ENCODE peak calls at places on chromosomes 5 and 9, in nine cellular contexts. U is cardiac fibroblast, N is AG10803, H is right atrium auricular region, I is MM.1S, R is LNCaP clone FGC, W is IMR-90, C is fibroblast of lung, P is AG09309. M is an unnamed sample.
A peak's percentile ranks its signal among the peaks of the same experiment; 100 is the strongest.

GRCh38 chr5:173294673-173295320 is 33.4 kb downstream of the STC2 start:
- DNase-seq in U (no peak), N (no peak), H (no peak), I (no peak), R (no peak), W (no peak), C (no peak), P (no peak), M (no peak)

GRCh38 chr9:78821126-78821822 is 524.3 kb downstream of the PSAT1 start:
- DNase-seq in U (peak; percentile 55), N (peak; percentile 30), H (no peak), I (peak; percentile 57), R (peak; percentile 22), W (peak; percentile 42), C (peak; percentile 44), P (no peak), M (peak; percentile 27)

GRCh38 chr9:104810421-104811339 is 46.8 kb downstream of the NIPSNAP3B start:
- DNase-seq in U (peak; percentile 61), N (peak; percentile 53), H (no peak), I (no peak), R (peak; percentile 87), W (peak; percentile 59), C (peak; percentile 28), P (no peak), M (peak; percentile 22)

GRCh38 chr5:173321886-173322285 is 6.3 kb downstream of the STC2 start:
- DNase-seq in U (peak; percentile 73), N (peak; percentile 86), H (no peak), I (no peak), R (no peak), W (peak; percentile 40), C (peak; percentile 63), P (no peak), M (peak; percentile 63)

GRCh38 chr5:134939500-134939899 is 28.2 kb upstream of the CATSPER3 start:
- DNase-seq in U (no peak), N (no peak), H (no peak), I (peak; percentile 67), R (no peak), W (no peak), C (no peak), P (no peak), M (no peak)

GRCh38 chr5:178244566-178244965 is 12.0 kb upstream of the PHYKPL start:
- DNase-seq in U (peak; percentile 29), N (peak; percentile 26), H (no peak), I (no peak), R (no peak), W (peak; percentile 66), C (peak; percentile 44), P (peak; percentile 31), M (no peak)

GRCh38 chr5:72271696-72272095 is 48.3 kb downstream of the MRPS27 start:
- DNase-seq in U (no peak), N (no peak), H (no peak), I (no peak), R (no peak), W (no peak), C (no peak), P (no peak), M (no peak)

GRCh38 chr5:138334867-138335447 is 3.1 kb upstream of the FAM53C start:
- DNase-seq in U (no peak), N (no peak), H (no peak), I (no peak), R (no peak), W (peak; percentile 23), C (no peak), P (no peak), M (no peak)

GRCh38 chr5:126488362-126489065 is 65.3 kb downstream of the GRAMD2B start:
- DNase-seq in U (no peak), N (no peak), H (no peak), I (no peak), R (no peak), W (no peak), C (no peak), P (no peak), M (no peak)

GRCh38 chr9:22237497-22238363 is 208.9 kb upstream of the DMRTA1 start:
- DNase-seq in U (peak; percentile 88), N (peak; percentile 73), H (no peak), I (peak; percentile 13), R (no peak), W (peak; percentile 91), C (peak; percentile 79), P (no peak), M (peak; percentile 87)

GRCh38 chr5:123429993-123430392 is 6.8 kb upstream of the CEP120 start:
- DNase-seq in U (peak; percentile 97), N (peak; percentile 92), H (no peak), I (no peak), R (no peak), W (peak; percentile 94), C (peak; percentile 96), P (peak; percentile 88), M (peak; percentile 96)

GRCh38 chr9:97555164-97555563 is 53.7 kb downstream of the TMOD1 start:
- DNase-seq in U (peak; percentile 46), N (no peak), H (peak; percentile 94), I (no peak), R (no peak), W (peak; percentile 13), C (peak; percentile 42), P (no peak), M (peak; percentile 83)

GRCh38 chr5:103511554-103511885 is 51.1 kb downstream of the NUDT12 start:
- DNase-seq in U (peak; percentile 86), N (peak; percentile 40), H (no peak), I (no peak), R (no peak), W (no peak), C (no peak), P (no peak), M (no peak)

GRCh38 chr9:20835364-20836286 is 151.6 kb downstream of the FOCAD start:
- DNase-seq in U (peak; percentile 31), N (peak; percentile 24), H (no peak), I (no peak), R (no peak), W (peak; percentile 59), C (peak; percentile 45), P (no peak), M (no peak)

DNA sequence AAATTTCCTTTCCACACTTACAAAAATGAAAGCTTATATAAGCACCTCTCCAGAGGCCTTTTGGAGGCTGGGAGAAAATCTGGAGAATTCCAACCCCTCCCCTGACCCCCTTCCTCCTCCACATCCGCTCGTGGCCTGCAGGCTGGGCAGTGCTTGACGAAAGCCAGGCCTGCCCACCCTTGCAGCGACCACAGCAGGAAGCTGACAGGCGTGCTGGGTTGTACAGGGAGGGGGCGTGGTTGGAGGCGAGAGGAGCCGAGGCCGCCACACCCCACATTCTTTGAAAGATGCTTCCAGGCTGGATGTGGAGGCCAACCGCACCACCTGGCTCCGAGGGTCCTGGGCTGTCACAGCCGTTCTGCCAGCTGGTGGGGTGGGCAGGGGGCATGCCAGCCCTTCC is 47.8 kb upstream of the IER5L start:
- DNase-seq in U (peak; percentile 86), N (peak; percentile 84), H (peak; percentile 73), I (no peak), R (no peak), W (peak; percentile 73), C (peak; percentile 56), P (peak; percentile 66), M (peak; percentile 97)
- H3K4me3 ChIP-seq in U (no peak overlapping the region), N (no peak overlapping the region), H (no peak overlapping the region), I (no peak overlapping the region), R (no peak overlapping the region), W (no peak overlapping the region), C (no peak overlapping the region), P (no peak overlapping the region), M (no peak overlapping the region)

GRCh38 chr5:160675988-160676387 is 176.0 kb downstream of the ATP10B start:
- DNase-seq in U (no peak), N (no peak), H (no peak), I (no peak), R (no peak), W (no peak), C (no peak), P (no peak), M (no peak)
- TF ChIP-seq CTCF in U (no peak), N (no peak), H (no peak), I (peak; percentile 24), R (peak; percentile 27), W (no peak), C (no peak), P (no peak), M (no peak)

DNA sequence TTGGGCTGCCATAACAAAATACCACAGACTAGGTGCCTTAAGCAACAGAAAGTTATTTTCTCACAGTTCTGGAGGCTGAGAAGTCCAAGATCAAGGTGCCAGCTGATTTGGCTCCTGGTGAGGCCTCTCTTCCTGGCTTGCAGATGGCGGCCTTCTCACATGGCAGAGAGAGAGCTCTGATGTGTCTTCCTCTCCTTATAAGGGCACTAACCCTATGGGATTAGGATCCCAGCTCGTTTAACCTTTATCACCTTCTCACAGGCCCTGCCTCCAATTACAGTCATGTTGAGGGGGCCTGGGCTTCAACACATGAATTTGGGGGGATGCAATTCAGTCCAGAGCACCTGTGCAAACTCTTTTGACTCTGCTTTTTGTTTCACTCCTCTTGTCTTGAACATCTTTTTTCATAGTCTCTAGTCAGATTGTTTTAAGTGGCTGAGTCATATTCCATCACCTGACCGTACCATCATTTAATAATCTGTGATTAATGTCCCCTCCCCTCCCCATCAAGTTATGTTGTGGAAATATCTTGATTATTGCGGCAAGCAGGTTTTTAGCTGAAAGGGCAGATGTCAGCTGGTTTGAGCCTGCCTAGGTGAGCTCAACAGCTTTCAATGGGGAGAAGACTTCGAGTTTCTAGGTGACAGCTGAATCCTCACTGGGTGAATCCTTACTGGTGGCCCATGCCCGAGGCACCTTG is 61.8 kb downstream of the NDFIP1 start:
- DNase-seq in U (no peak), N (peak; percentile 11), H (no peak), I (no peak), R (no peak), W (no peak), C (no peak), P (no peak), M (no peak)
- H3K4me3 ChIP-seq in U (no peak overlapping the region), N (no peak overlapping the region), H (no peak overlapping the region), I (no peak overlapping the region), R (no peak overlapping the region), W (no peak overlapping the region), C (no peak overlapping the region), P (no peak overlapping the region), M (no peak overlapping the region)

GRCh38 chr5:28017178-28017577 is 978.8 kb upstream of the CDH9 start:
- DNase-seq in U (no peak), N (no peak), H (no peak), I (no peak), R (no peak), W (no peak), C (no peak), P (no peak), M (no peak)

GRCh38 chr5:28009526-28010025 is 971.2 kb upstream of the CDH9 start:
- DNase-seq in U (no peak), N (no peak), H (no peak), I (no peak), R (no peak), W (no peak), C (no peak), P (no peak), M (no peak)

GRCh38 chr5:28012538-28012937 is 974.2 kb upstream of the CDH9 start:
- DNase-seq in U (peak; percentile 2), N (no peak), H (no peak), I (peak; percentile 40), R (no peak), W (no peak), C (no peak), P (no peak), M (no peak)

DNA sequence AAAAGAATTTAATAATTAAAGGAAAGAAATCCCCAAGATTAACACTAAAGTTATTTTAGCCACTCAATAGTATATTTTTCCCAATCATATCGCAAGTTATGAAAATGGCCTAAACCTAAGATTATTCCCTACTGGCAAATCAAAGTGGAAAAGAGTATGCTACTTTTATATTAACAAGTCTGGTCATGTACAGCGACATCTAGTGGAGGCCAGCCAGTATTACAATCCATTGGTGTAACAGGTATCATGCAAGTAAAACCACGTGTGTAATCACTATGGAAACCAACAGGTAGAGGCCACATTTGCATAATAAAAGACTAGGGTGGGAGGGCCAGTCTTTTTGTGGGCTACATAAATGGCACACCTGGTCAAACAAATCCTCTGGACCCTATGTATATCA is 976.4 kb upstream of the CDH9 start:
- DNase-seq in U (peak; percentile 23), N (no peak), H (no peak), I (peak; percentile 61), R (no peak), W (no peak), C (no peak), P (no peak), M (peak; percentile 6)
- TF ChIP-seq CTCF in U (peak; percentile 42), N (peak; percentile 27), H (peak; percentile 40), I (peak; percentile 84), R (peak; percentile 33), W (peak; percentile 15), C (peak; percentile 20), P (peak; percentile 29), M (peak; percentile 48)